ENCODE peak calls at places on chromosomes 3 and 15, in four cellular contexts. One of them, this sample, is unnamed.

GRCh38 chr3:46885612-46886011 is 8.1 kb downstream of the PTH1R start:
- DNase-seq in NCI-H1105: no peak
- DNase-seq in activated CD4-positive, CD25-positive, alpha-beta regulatory T cell treated with anti-CD3 and anti-CD28 coated beads, Interleukin-2, amount 50 U/mL, for 16 hours: no peak
- DNase-seq in hypothalamus: no peak
- DNase-seq in this sample: no peak

GRCh38 chr3:32705232-32705631 is 20.2 kb downstream of the CNOT10 start:
- DNase-seq in NCI-H1105: no peak
- DNase-seq in activated CD4-positive, CD25-positive, alpha-beta regulatory T cell treated with anti-CD3 and anti-CD28 coated beads, Interleukin-2, amount 50 U/mL, for 16 hours: no peak
- DNase-seq in hypothalamus: no peak
- DNase-seq in this sample: no peak

GRCh38 chr3:72924055-72924454 is 36.2 kb downstream of the GXYLT2 start:
- DNase-seq in NCI-H1105: no peak
- DNase-seq in activated CD4-positive, CD25-positive, alpha-beta regulatory T cell treated with anti-CD3 and anti-CD28 coated beads, Interleukin-2, amount 50 U/mL, for 16 hours: no peak
- DNase-seq in hypothalamus: no peak
- DNase-seq in this sample: no peak

GRCh38 chr3:145355175-145355574 is 805.8 kb downstream of the PLOD2 start:
- DNase-seq in NCI-H1105: no peak
- DNase-seq in activated CD4-positive, CD25-positive, alpha-beta regulatory T cell treated with anti-CD3 and anti-CD28 coated beads, Interleukin-2, amount 50 U/mL, for 16 hours: no peak
- DNase-seq in hypothalamus: no peak
- DNase-seq in this sample: no peak

GRCh38 chr3:186067360-186068242 is 41.3 kb downstream of the ETV5 start:
- DNase-seq in NCI-H1105: no peak
- DNase-seq in activated CD4-positive, CD25-positive, alpha-beta regulatory T cell treated with anti-CD3 and anti-CD28 coated beads, Interleukin-2, amount 50 U/mL, for 16 hours: no peak
- DNase-seq in hypothalamus: no peak
- DNase-seq in this sample: no peak

GRCh38 chr3:152737021-152737908 is 97.7 kb upstream of the P2RY1 start:
- DNase-seq in NCI-H1105: no peak
- DNase-seq in activated CD4-positive, CD25-positive, alpha-beta regulatory T cell treated with anti-CD3 and anti-CD28 coated beads, Interleukin-2, amount 50 U/mL, for 16 hours: no peak
- DNase-seq in hypothalamus: no peak
- DNase-seq in this sample: peak; percentile 29

GRCh38 chr3:23330568-23330967 is 127.4 kb downstream of the UBE2E2 start:
- DNase-seq in NCI-H1105: no peak
- DNase-seq in activated CD4-positive, CD25-positive, alpha-beta regulatory T cell treated with anti-CD3 and anti-CD28 coated beads, Interleukin-2, amount 50 U/mL, for 16 hours: no peak
- DNase-seq in hypothalamus: no peak
- DNase-seq in this sample: no peak

GRCh38 chr3:77672016-77672415 is 632.1 kb downstream of the ROBO2 start:
- DNase-seq in NCI-H1105: no peak
- DNase-seq in activated CD4-positive, CD25-positive, alpha-beta regulatory T cell treated with anti-CD3 and anti-CD28 coated beads, Interleukin-2, amount 50 U/mL, for 16 hours: no peak
- DNase-seq in hypothalamus: no peak
- DNase-seq in this sample: no peak

GRCh38 chr3:180048840-180049239 is 12.1 kb upstream of the PEX5L start:
- DNase-seq in NCI-H1105: peak; percentile 45
- DNase-seq in activated CD4-positive, CD25-positive, alpha-beta regulatory T cell treated with anti-CD3 and anti-CD28 coated beads, Interleukin-2, amount 50 U/mL, for 16 hours: no peak
- DNase-seq in hypothalamus: no peak
- DNase-seq in this sample: no peak

GRCh38 chr3:71101581-71101980 is 481.9 kb downstream of the FOXP1 start:
- DNase-seq in NCI-H1105: no peak
- DNase-seq in activated CD4-positive, CD25-positive, alpha-beta regulatory T cell treated with anti-CD3 and anti-CD28 coated beads, Interleukin-2, amount 50 U/mL, for 16 hours: no peak
- DNase-seq in hypothalamus: no peak
- DNase-seq in this sample: no peak

GRCh38 chr3:168883145-168883544 is 780.4 kb downstream of the MECOM start:
- DNase-seq in NCI-H1105: no peak
- DNase-seq in activated CD4-positive, CD25-positive, alpha-beta regulatory T cell treated with anti-CD3 and anti-CD28 coated beads, Interleukin-2, amount 50 U/mL, for 16 hours: no peak
- DNase-seq in hypothalamus: no peak
- DNase-seq in this sample: no peak

GRCh38 chr3:127857270-127857801 is 35.0 kb upstream of the MGLL start:
- DNase-seq in NCI-H1105: no peak
- DNase-seq in activated CD4-positive, CD25-positive, alpha-beta regulatory T cell treated with anti-CD3 and anti-CD28 coated beads, Interleukin-2, amount 50 U/mL, for 16 hours: no peak
- DNase-seq in hypothalamus: no peak
- DNase-seq in this sample: no peak

GRCh38 chr15:73746883-73747282 is 6.3 kb downstream of the INSYN1 start:
- DNase-seq in NCI-H1105: no peak
- DNase-seq in activated CD4-positive, CD25-positive, alpha-beta regulatory T cell treated with anti-CD3 and anti-CD28 coated beads, Interleukin-2, amount 50 U/mL, for 16 hours: no peak
- DNase-seq in hypothalamus: no peak
- DNase-seq in this sample: no peak

GRCh38 chr3:78604328-78604727 is 1163.5 kb downstream of the ROBO1 start:
- DNase-seq in NCI-H1105: no peak
- DNase-seq in activated CD4-positive, CD25-positive, alpha-beta regulatory T cell treated with anti-CD3 and anti-CD28 coated beads, Interleukin-2, amount 50 U/mL, for 16 hours: no peak
- DNase-seq in hypothalamus: no peak
- DNase-seq in this sample: no peak

GRCh38 chr15:65423150-65423976 is 616 bp upstream of the IGDCC4 start:
- DNase-seq in NCI-H1105: no peak
- DNase-seq in activated CD4-positive, CD25-positive, alpha-beta regulatory T cell treated with anti-CD3 and anti-CD28 coated beads, Interleukin-2, amount 50 U/mL, for 16 hours: no peak
- DNase-seq in hypothalamus: no peak
- DNase-seq in this sample: no peak

GRCh38 chr15:92883643-92884458 is 16.3 kb upstream of the CHD2 start:
- DNase-seq in NCI-H1105: no peak
- DNase-seq in activated CD4-positive, CD25-positive, alpha-beta regulatory T cell treated with anti-CD3 and anti-CD28 coated beads, Interleukin-2, amount 50 U/mL, for 16 hours: no peak
- DNase-seq in hypothalamus: no peak
- DNase-seq in this sample: no peak

GRCh38 chr3:182725372-182726251 is 67.7 kb upstream of the ATP11B start:
- DNase-seq in NCI-H1105: no peak
- DNase-seq in activated CD4-positive, CD25-positive, alpha-beta regulatory T cell treated with anti-CD3 and anti-CD28 coated beads, Interleukin-2, amount 50 U/mL, for 16 hours: no peak
- DNase-seq in hypothalamus: no peak
- DNase-seq in this sample: no peak

GRCh38 chr3:52291508-52292181 is 4.0 kb downstream of the GLYCTK start:
- DNase-seq in NCI-H1105: no peak
- DNase-seq in activated CD4-positive, CD25-positive, alpha-beta regulatory T cell treated with anti-CD3 and anti-CD28 coated beads, Interleukin-2, amount 50 U/mL, for 16 hours: no peak
- DNase-seq in hypothalamus: no peak
- DNase-seq in this sample: no peak

GRCh38 chr3:132378846-132379245 is 38.5 kb upstream of the DNAJC13 start:
- DNase-seq in NCI-H1105: peak; percentile 7
- DNase-seq in activated CD4-positive, CD25-positive, alpha-beta regulatory T cell treated with anti-CD3 and anti-CD28 coated beads, Interleukin-2, amount 50 U/mL, for 16 hours: no peak
- DNase-seq in hypothalamus: no peak
- DNase-seq in this sample: no peak

GRCh38 chr3:33915796-33916589 is 117.6 kb downstream of the PDCD6IP start:
- DNase-seq in NCI-H1105: no peak
- DNase-seq in activated CD4-positive, CD25-positive, alpha-beta regulatory T cell treated with anti-CD3 and anti-CD28 coated beads, Interleukin-2, amount 50 U/mL, for 16 hours: no peak
- DNase-seq in hypothalamus: no peak
- DNase-seq in this sample: no peak

GRCh38 chr3:136982520-136983138 is 24.8 kb downstream of the IL20RB start:
- DNase-seq in NCI-H1105: no peak
- DNase-seq in activated CD4-positive, CD25-positive, alpha-beta regulatory T cell treated with anti-CD3 and anti-CD28 coated beads, Interleukin-2, amount 50 U/mL, for 16 hours: no peak
- DNase-seq in hypothalamus: no peak
- DNase-seq in this sample: no peak

GRCh38 chr3:111799951-111800350 is 59.1 kb upstream of the PHLDB2 start:
- DNase-seq in NCI-H1105: no peak
- DNase-seq in activated CD4-positive, CD25-positive, alpha-beta regulatory T cell treated with anti-CD3 and anti-CD28 coated beads, Interleukin-2, amount 50 U/mL, for 16 hours: no peak
- DNase-seq in hypothalamus: no peak
- DNase-seq in this sample: no peak

GRCh38 chr15:33200444-33200843 is 5.9 kb upstream of the FMN1 start:
- DNase-seq in NCI-H1105: no peak
- DNase-seq in activated CD4-positive, CD25-positive, alpha-beta regulatory T cell treated with anti-CD3 and anti-CD28 coated beads, Interleukin-2, amount 50 U/mL, for 16 hours: no peak
- DNase-seq in hypothalamus: no peak
- DNase-seq in this sample: no peak

GRCh38 chr3:8840556-8840955 is 71.1 kb upstream of the OXTR start:
- DNase-seq in NCI-H1105: no peak
- DNase-seq in activated CD4-positive, CD25-positive, alpha-beta regulatory T cell treated with anti-CD3 and anti-CD28 coated beads, Interleukin-2, amount 50 U/mL, for 16 hours: no peak
- DNase-seq in hypothalamus: no peak
- DNase-seq in this sample: no peak

GRCh38 chr15:50907866-50908208 is 646 bp upstream of the AP4E1 start:
- DNase-seq in NCI-H1105: no peak
- DNase-seq in activated CD4-positive, CD25-positive, alpha-beta regulatory T cell treated with anti-CD3 and anti-CD28 coated beads, Interleukin-2, amount 50 U/mL, for 16 hours: peak; percentile 16
- DNase-seq in hypothalamus: peak; percentile 50
- DNase-seq in this sample: peak; percentile 37

GRCh38 chr3:193812078-193812725 is 219.2 kb downstream of the OPA1 start:
- DNase-seq in NCI-H1105: no peak
- DNase-seq in activated CD4-positive, CD25-positive, alpha-beta regulatory T cell treated with anti-CD3 and anti-CD28 coated beads, Interleukin-2, amount 50 U/mL, for 16 hours: no peak
- DNase-seq in hypothalamus: no peak
- DNase-seq in this sample: no peak

GRCh38 chr3:179801263-179801662 is 148.4 kb downstream of the USP13 start:
- DNase-seq in NCI-H1105: no peak
- DNase-seq in activated CD4-positive, CD25-positive, alpha-beta regulatory T cell treated with anti-CD3 and anti-CD28 coated beads, Interleukin-2, amount 50 U/mL, for 16 hours: no peak
- DNase-seq in hypothalamus: no peak
- DNase-seq in this sample: no peak

GRCh38 chr15:85642054-85642692 is 152.6 kb downstream of the KLHL25 start:
- DNase-seq in NCI-H1105: no peak
- DNase-seq in activated CD4-positive, CD25-positive, alpha-beta regulatory T cell treated with anti-CD3 and anti-CD28 coated beads, Interleukin-2, amount 50 U/mL, for 16 hours: no peak
- DNase-seq in hypothalamus: no peak
- DNase-seq in this sample: no peak

GRCh38 chr15:62608369-62608768 is 434.2 kb upstream of the TPM1 start:
- DNase-seq in NCI-H1105: no peak
- DNase-seq in activated CD4-positive, CD25-positive, alpha-beta regulatory T cell treated with anti-CD3 and anti-CD28 coated beads, Interleukin-2, amount 50 U/mL, for 16 hours: no peak
- DNase-seq in hypothalamus: no peak
- DNase-seq in this sample: no peak

GRCh38 chr3:149536429-149536828 is 61.9 kb downstream of the TM4SF4 start:
- DNase-seq in NCI-H1105: peak; percentile 66
- DNase-seq in activated CD4-positive, CD25-positive, alpha-beta regulatory T cell treated with anti-CD3 and anti-CD28 coated beads, Interleukin-2, amount 50 U/mL, for 16 hours: no peak
- DNase-seq in hypothalamus: no peak
- DNase-seq in this sample: peak; percentile 61

GRCh38 chr3:12303998-12304397 is 15.1 kb downstream of the PPARG start:
- DNase-seq in NCI-H1105: no peak
- DNase-seq in activated CD4-positive, CD25-positive, alpha-beta regulatory T cell treated with anti-CD3 and anti-CD28 coated beads, Interleukin-2, amount 50 U/mL, for 16 hours: no peak
- DNase-seq in hypothalamus: no peak
- DNase-seq in this sample: no peak

GRCh38 chr3:23303601-23304217 is 100.6 kb downstream of the UBE2E2 start:
- DNase-seq in NCI-H1105: no peak
- DNase-seq in activated CD4-positive, CD25-positive, alpha-beta regulatory T cell treated with anti-CD3 and anti-CD28 coated beads, Interleukin-2, amount 50 U/mL, for 16 hours: no peak
- DNase-seq in hypothalamus: no peak
- DNase-seq in this sample: no peak

GRCh38 chr3:58639842-58640241 is 26.7 kb downstream of the FAM3D start:
- DNase-seq in NCI-H1105: no peak
- DNase-seq in activated CD4-positive, CD25-positive, alpha-beta regulatory T cell treated with anti-CD3 and anti-CD28 coated beads, Interleukin-2, amount 50 U/mL, for 16 hours: no peak
- DNase-seq in hypothalamus: no peak
- DNase-seq in this sample: no peak